ENCODE peak calls at places on chromosomes 3 and 15, in six cellular contexts. H is left ventricle myocardium inferior, N is IMR-90, D is fibroblast of lung, W is AG04450, T is stomach. O is an unnamed sample.

GRCh38 chr15:27701956-27702355 is 397.2 kb downstream of the OCA2 start:
- DNase-seq in H (no peak), N (no peak), D (no peak), W (no peak), T (no peak), O (no peak)

GRCh38 chr3:172134352-172134751 is 95.0 kb downstream of the FNDC3B start:
- DNase-seq in H (no peak), N (no peak), D (no peak), W (no peak), T (no peak), O (no peak)

GRCh38 chr3:151379083-151379734 is 5.3 kb downstream of the P2RY12 start:
- DNase-seq in H (no peak), N (no peak), D (no peak), W (no peak), T (no peak), O (no peak)

GRCh38 chr3:122975163-122975923 is 52.2 kb downstream of the SEMA5B start:
- DNase-seq in H (no peak), N (peak), D (peak), W (no peak), T (no peak), O (no peak)

GRCh38 chr3:56725175-56725574 is 42.1 kb upstream of the TASOR start:
- DNase-seq in H (no peak), N (no peak), D (peak), W (no peak), T (no peak), O (no peak)

GRCh38 chr3:54527521-54527920 is 400.3 kb downstream of the LRTM1 start:
- DNase-seq in H (no peak), N (no peak), D (no peak), W (no peak), T (no peak), O (no peak)

GRCh38 chr3:38306941-38307340 is 24.8 kb downstream of the SLC22A14 start:
- DNase-seq in H (no peak), N (no peak), D (no peak), W (no peak), T (no peak), O (no peak)

GRCh38 chr3:35639251-35640185 is at the start of gene ARPP21:
- DNase-seq in H (no peak), N (no peak), D (no peak), W (no peak), T (no peak), O (no peak)

GRCh38 chr3:127078626-127079025 is 95.7 kb downstream of the PLXNA1 start:
- DNase-seq in H (no peak), N (no peak), D (no peak), W (no peak), T (no peak), O (no peak)

GRCh38 chr15:67133738-67134576 is 68.6 kb downstream of the SMAD3 start:
- DNase-seq in H (no peak), N (peak), D (peak), W (no peak), T (no peak), O (peak)

GRCh38 chr15:66231421-66232266 is 21.9 kb downstream of the MEGF11 start:
- DNase-seq in H (no peak), N (no peak), D (peak), W (no peak), T (no peak), O (no peak)

GRCh38 chr3:72255736-72256559 is 471.0 kb upstream of the PROK2 start:
- DNase-seq in H (peak), N (no peak), D (no peak), W (no peak), T (peak), O (no peak)

GRCh38 chr3:115616461-115616860 is 6.8 kb upstream of the GAP43 start:
- DNase-seq in H (no peak), N (no peak), D (no peak), W (no peak), T (no peak), O (no peak)

GRCh38 chr3:134212898-134213665 is 37.6 kb downstream of the RYK start:
- DNase-seq in H (peak), N (peak), D (peak), W (no peak), T (peak), O (no peak)

GRCh38 chr3:168671091-168671490 is 575.4 kb upstream of the GOLIM4 start:
- DNase-seq in H (no peak), N (no peak), D (no peak), W (no peak), T (no peak), O (no peak)

GRCh38 chr3:152222327-152222726 is 46.4 kb upstream of the MBNL1 start:
- DNase-seq in H (no peak), N (peak), D (peak), W (peak), T (no peak), O (no peak)

GRCh38 chr3:190504354-190505125 is 9.3 kb upstream of the IL1RAP start:
- DNase-seq in H (no peak), N (peak), D (peak), W (no peak), T (no peak), O (no peak)

GRCh38 chr3:108450444-108450843 is 60.0 kb downstream of the MYH15 start:
- DNase-seq in H (no peak), N (no peak), D (no peak), W (no peak), T (no peak), O (no peak)

GRCh38 chr3:149641011-149641728 is 16.7 kb downstream of the WWTR1 start:
- DNase-seq in H (no peak), N (no peak), D (peak), W (no peak), T (no peak), O (no peak)

GRCh38 chr3:178500631-178501030 is 35.6 kb upstream of the KCNMB2 start:
- DNase-seq in H (no peak), N (no peak), D (peak), W (no peak), T (no peak), O (no peak)

GRCh38 chr3:125150525-125151436 is 61.8 kb downstream of the SLC12A8 start:
- DNase-seq in H (no peak), N (peak), D (peak), W (no peak), T (peak), O (no peak)

GRCh38 chr3:32945136-32945535 is 6.3 kb upstream of the CCR4 start:
- DNase-seq in H (no peak), N (peak), D (peak), W (no peak), T (no peak), O (peak)

GRCh38 chr3:155572085-155572484 is 172.8 kb downstream of the PLCH1 start:
- DNase-seq in H (no peak), N (no peak), D (peak), W (no peak), T (no peak), O (peak)

GRCh38 chr15:80878242-80878866 is 99.2 kb downstream of the CEMIP start:
- DNase-seq in H (no peak), N (peak), D (no peak), W (no peak), T (no peak), O (peak)

GRCh38 chr3:55893045-55893664 is 406.0 kb upstream of the WNT5A start:
- DNase-seq in H (no peak), N (peak), D (peak), W (peak), T (no peak), O (no peak)

GRCh38 chr15:53272116-53272515 is 482.0 kb upstream of the ONECUT1 start:
- DNase-seq in H (no peak), N (no peak), D (no peak), W (no peak), T (no peak), O (no peak)

GRCh38 chr3:142929890-142930289 is 33.6 kb downstream of the PAQR9 start:
- DNase-seq in H (no peak), N (no peak), D (no peak), W (no peak), T (no peak), O (no peak)

GRCh38 chr3:121252676-121253075 is 293.1 kb downstream of the POLQ start:
- DNase-seq in H (no peak), N (no peak), D (no peak), W (no peak), T (no peak), O (no peak)

GRCh38 chr15:38646716-38647115 is 82.1 kb upstream of the RASGRP1 start:
- DNase-seq in H (no peak), N (no peak), D (no peak), W (no peak), T (no peak), O (no peak)

GRCh38 chr3:53788038-53788437 is 58.2 kb downstream of the CHDH start:
- DNase-seq in H (no peak), N (no peak), D (no peak), W (no peak), T (no peak), O (no peak)

GRCh38 chr3:184786271-184787010 is 25.5 kb upstream of the VPS8 start:
- DNase-seq in H (peak), N (peak), D (peak), W (peak), T (no peak), O (peak)

GRCh38 chr15:63948971-63949370 is 97.3 kb downstream of the DAPK2 start:
- DNase-seq in H (no peak), N (no peak), D (peak), W (no peak), T (no peak), O (no peak)

GRCh38 chr3:70108072-70108471 is 108.5 kb downstream of the SAMMSON start:
- DNase-seq in H (no peak), N (peak), D (no peak), W (no peak), T (peak), O (no peak)

GRCh38 chr3:60574046-60574769 is 677.0 kb downstream of the FHIT start:
- DNase-seq in H (no peak), N (no peak), D (no peak), W (no peak), T (no peak), O (no peak)

GRCh38 chr3:60573494-60573893 is 677.8 kb downstream of the FHIT start:
- DNase-seq in H (no peak), N (peak), D (peak), W (peak), T (no peak), O (no peak)

GRCh38 chr3:60577601-60578000 is 673.7 kb downstream of the FHIT start:
- DNase-seq in H (no peak), N (no peak), D (no peak), W (no peak), T (no peak), O (no peak)

GRCh38 chr3:60578936-60579335 is 672.3 kb downstream of the FHIT start:
- DNase-seq in H (no peak), N (no peak), D (no peak), W (no peak), T (no peak), O (no peak)

GRCh38 chr3:60575726-60576272 is 675.5 kb downstream of the FHIT start:
- DNase-seq in H (no peak), N (no peak), D (no peak), W (no peak), T (no peak), O (no peak)
- H3K4me3 ChIP-seq in H (no peak), N (no peak), D (no peak), W (no peak), T (no peak), O (no peak)

GRCh38 chr15:57298843-57299550 is 77.3 kb upstream of the CGNL1 start:
- DNase-seq in H (no peak), N (peak), D (no peak), W (no peak), T (no peak), O (no peak)
- H3K4me3 ChIP-seq in H (no peak), N (no peak), D (no peak), W (no peak), T (no peak), O (no peak)

DNA sequence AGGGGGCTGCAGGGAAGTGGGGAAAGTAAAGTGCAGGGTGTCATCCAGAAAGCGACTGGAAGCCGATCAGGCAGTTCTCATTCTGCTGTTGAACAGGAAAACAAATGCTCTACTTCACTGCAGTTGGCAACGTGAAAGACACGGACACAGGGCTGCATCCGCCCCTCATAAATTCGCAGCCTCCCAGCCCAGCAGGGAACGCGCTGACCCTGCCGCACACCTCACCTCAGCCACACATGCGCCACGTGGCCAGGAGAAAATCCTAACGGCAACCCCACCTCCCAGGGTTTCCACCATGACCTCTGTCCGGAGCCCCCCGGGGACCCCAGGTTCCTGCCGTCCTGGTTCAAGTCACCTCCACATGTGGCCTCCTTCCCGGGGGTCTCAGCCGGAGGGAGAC is 118.5 kb downstream of the TMEM266 start:
- DNase-seq in H (no peak), N (no peak), D (no peak), W (no peak), T (no peak), O (no peak)
- H3K4me3 ChIP-seq in H (no peak), N (no peak), D (no peak), W (no peak), T (no peak), O (no peak)

DNA sequence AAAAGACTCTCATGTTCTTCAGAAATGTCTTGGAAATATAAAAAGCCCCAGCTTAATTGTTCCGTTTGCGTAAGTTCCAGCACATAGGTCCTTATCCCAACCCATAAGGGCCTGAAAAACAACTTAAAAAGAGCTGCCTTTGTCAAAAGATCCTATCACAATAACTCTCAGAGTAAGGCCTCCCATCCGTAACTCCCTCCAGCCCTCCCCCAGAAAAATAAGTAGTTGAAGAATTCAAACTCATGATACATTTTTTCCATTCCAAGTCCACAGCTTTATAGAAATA is 38.0 kb upstream of the SECISBP2L start:
- DNase-seq in H (no peak), N (no peak), D (no peak), W (no peak), T (no peak), O (no peak)
- H3K4me3 ChIP-seq in H (no peak), N (no peak), D (no peak), W (no peak), T (no peak), O (no peak)

GRCh38 chr3:73558399-73559075 is 66.2 kb downstream of the PDZRN3 start:
- DNase-seq in H (peak), N (peak), D (peak), W (no peak), T (no peak), O (peak)
- H3K4me3 ChIP-seq in H (peak), N (no peak), D (peak), W (no peak), T (no peak), O (no peak)

DNA sequence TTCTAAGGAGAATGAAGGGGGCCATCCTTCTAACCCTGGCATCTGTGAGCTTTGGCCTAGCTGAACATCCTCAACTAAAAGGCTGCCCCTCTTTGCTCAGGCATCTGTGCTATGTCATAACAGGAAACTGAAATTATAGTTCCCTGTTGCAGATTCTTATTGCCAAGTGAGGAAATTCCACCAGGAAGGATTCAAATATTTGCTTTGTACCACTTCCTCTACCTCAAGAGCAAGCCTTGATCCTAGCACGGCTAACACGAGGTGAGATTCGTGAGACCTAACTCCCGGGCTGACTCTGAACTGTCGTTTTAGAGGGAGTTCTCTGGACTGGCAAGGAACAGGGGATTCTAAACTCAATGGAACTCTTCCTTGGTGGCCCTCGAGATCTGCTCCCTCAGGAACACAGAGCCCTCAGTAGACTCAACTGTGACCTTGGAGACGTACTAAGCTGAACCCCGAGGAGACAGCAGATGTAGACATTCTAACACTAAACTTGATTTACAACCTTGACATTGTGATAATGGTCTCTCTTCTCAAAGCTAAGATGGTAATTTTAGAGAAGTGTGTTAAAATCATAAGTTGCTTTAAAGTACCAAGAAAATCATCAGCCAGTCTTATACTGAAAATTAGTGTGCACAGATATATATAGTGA is 4.2 kb downstream of the SPG21 start:
- DNase-seq in H (no peak), N (peak), D (no peak), W (no peak), T (peak), O (no peak)
- H3K4me3 ChIP-seq in H (no peak), N (no peak), D (no peak), W (no peak), T (no peak), O (no peak)

O was measured in skeletal muscle cell.